ENCODE peak calls at places on chromosomes 6 and 20, in six cellular contexts. One of them, this sample, is unnamed.

GRCh38 chr20:53100476-53100911 is 128.3 kb downstream of the TSHZ2 start:
- DNase-seq in AG10803: peak
- DNase-seq in thyroid gland: no peak
- DNase-seq in AG09319: no peak
- DNase-seq in AG04450: no peak
- DNase-seq in tibial artery: no peak
- DNase-seq in this sample: no peak

GRCh38 chr20:62201173-62202082 is 18.6 kb downstream of the MTG2 start:
- DNase-seq in AG10803: no peak
- DNase-seq in thyroid gland: no peak
- DNase-seq in AG09319: no peak
- DNase-seq in AG04450: no peak
- DNase-seq in tibial artery: no peak
- DNase-seq in this sample: no peak

GRCh38 chr6:3230275-3231212 is 3.1 kb upstream of the TUBB2B start:
- DNase-seq in AG10803: peak
- DNase-seq in thyroid gland: no peak
- DNase-seq in AG09319: no peak
- DNase-seq in AG04450: no peak
- DNase-seq in tibial artery: no peak
- DNase-seq in this sample: no peak

GRCh38 chr20:57352305-57352704 is 1.2 kb downstream of the RAE1 start:
- DNase-seq in AG10803: no peak
- DNase-seq in thyroid gland: no peak
- DNase-seq in AG09319: no peak
- DNase-seq in AG04450: no peak
- DNase-seq in tibial artery: no peak
- DNase-seq in this sample: no peak

GRCh38 chr6:113381957-113382356 is 475.2 kb upstream of the MARCKS start:
- DNase-seq in AG10803: peak
- DNase-seq in thyroid gland: peak
- DNase-seq in AG09319: no peak
- DNase-seq in AG04450: no peak
- DNase-seq in tibial artery: peak
- DNase-seq in this sample: peak

GRCh38 chr20:46359233-46359751 is 47.1 kb downstream of the ELMO2 start:
- DNase-seq in AG10803: no peak
- DNase-seq in thyroid gland: no peak
- DNase-seq in AG09319: no peak
- DNase-seq in AG04450: no peak
- DNase-seq in tibial artery: no peak
- DNase-seq in this sample: no peak

GRCh38 chr6:6725834-6726194 is 137.3 kb downstream of the LY86 start:
- DNase-seq in AG10803: no peak
- DNase-seq in thyroid gland: no peak
- DNase-seq in AG09319: no peak
- DNase-seq in AG04450: no peak
- DNase-seq in tibial artery: no peak
- DNase-seq in this sample: no peak

GRCh38 chr6:118284736-118285360 is 263.2 kb upstream of the PLN start:
- DNase-seq in AG10803: peak
- DNase-seq in thyroid gland: no peak
- DNase-seq in AG09319: no peak
- DNase-seq in AG04450: no peak
- DNase-seq in tibial artery: no peak
- DNase-seq in this sample: peak

GRCh38 chr20:373171-373890 is 7.2 kb upstream of the TRIB3 start:
- DNase-seq in AG10803: peak
- DNase-seq in thyroid gland: no peak
- DNase-seq in AG09319: peak
- DNase-seq in AG04450: no peak
- DNase-seq in tibial artery: no peak
- DNase-seq in this sample: no peak

GRCh38 chr6:141610741-141611140 is 522.0 kb upstream of the GJE1 start:
- DNase-seq in AG10803: peak
- DNase-seq in thyroid gland: no peak
- DNase-seq in AG09319: no peak
- DNase-seq in AG04450: no peak
- DNase-seq in tibial artery: no peak
- DNase-seq in this sample: no peak

GRCh38 chr20:14335122-14335521 is 2.3 kb downstream of the FLRT3 start:
- DNase-seq in AG10803: no peak
- DNase-seq in thyroid gland: no peak
- DNase-seq in AG09319: no peak
- DNase-seq in AG04450: no peak
- DNase-seq in tibial artery: no peak
- DNase-seq in this sample: no peak

GRCh38 chr6:34273242-34273805 is 24.5 kb upstream of the SMIM29 start:
- DNase-seq in AG10803: peak
- DNase-seq in thyroid gland: peak
- DNase-seq in AG09319: no peak
- DNase-seq in AG04450: no peak
- DNase-seq in tibial artery: peak
- DNase-seq in this sample: no peak

GRCh38 chr20:2237059-2237458 is 58.7 kb upstream of the TGM3 start:
- DNase-seq in AG10803: peak
- DNase-seq in thyroid gland: peak
- DNase-seq in AG09319: peak
- DNase-seq in AG04450: peak
- DNase-seq in tibial artery: peak
- DNase-seq in this sample: peak

GRCh38 chr6:30156262-30156599 is 4.8 kb downstream of the TRIM10 start:
- DNase-seq in AG10803: peak
- DNase-seq in thyroid gland: peak
- DNase-seq in AG09319: no peak
- DNase-seq in AG04450: no peak
- DNase-seq in tibial artery: peak
- DNase-seq in this sample: no peak

GRCh38 chr20:42855896-42856295 is 333.8 kb downstream of the PTPRT start:
- DNase-seq in AG10803: no peak
- DNase-seq in thyroid gland: no peak
- DNase-seq in AG09319: no peak
- DNase-seq in AG04450: no peak
- DNase-seq in tibial artery: no peak
- DNase-seq in this sample: no peak

GRCh38 chr6:138837246-138837645 is 41.4 kb downstream of the ECT2L start:
- DNase-seq in AG10803: no peak
- DNase-seq in thyroid gland: peak
- DNase-seq in AG09319: no peak
- DNase-seq in AG04450: no peak
- DNase-seq in tibial artery: no peak
- DNase-seq in this sample: no peak

GRCh38 chr20:59850018-59850641 is 83.3 kb downstream of the SYCP2 start:
- DNase-seq in AG10803: peak
- DNase-seq in thyroid gland: no peak
- DNase-seq in AG09319: peak
- DNase-seq in AG04450: no peak
- DNase-seq in tibial artery: no peak
- DNase-seq in this sample: peak

GRCh38 chr6:97240222-97240621 is 42.8 kb downstream of the MMS22L start:
- DNase-seq in AG10803: peak
- DNase-seq in thyroid gland: no peak
- DNase-seq in AG09319: no peak
- DNase-seq in AG04450: no peak
- DNase-seq in tibial artery: no peak
- DNase-seq in this sample: peak

GRCh38 chr6:161169060-161169459 is 104.8 kb downstream of the AGPAT4 start:
- DNase-seq in AG10803: no peak
- DNase-seq in thyroid gland: no peak
- DNase-seq in AG09319: no peak
- DNase-seq in AG04450: no peak
- DNase-seq in tibial artery: no peak
- DNase-seq in this sample: no peak

GRCh38 chr6:1604347-1604990 is 5.2 kb upstream of the FOXC1 start:
- DNase-seq in AG10803: peak
- DNase-seq in thyroid gland: peak
- DNase-seq in AG09319: no peak
- DNase-seq in AG04450: no peak
- DNase-seq in tibial artery: peak
- DNase-seq in this sample: no peak

GRCh38 chr6:138204792-138205384 is 13.4 kb downstream of the PBOV1 start:
- DNase-seq in AG10803: no peak
- DNase-seq in thyroid gland: no peak
- DNase-seq in AG09319: no peak
- DNase-seq in AG04450: no peak
- DNase-seq in tibial artery: no peak
- DNase-seq in this sample: no peak

GRCh38 chr6:154319231-154319858 is 37.3 kb downstream of the IPCEF1 start:
- DNase-seq in AG10803: peak
- DNase-seq in thyroid gland: no peak
- DNase-seq in AG09319: peak
- DNase-seq in AG04450: peak
- DNase-seq in tibial artery: no peak
- DNase-seq in this sample: peak

GRCh38 chr6:167703347-167703746 is 123.4 kb upstream of the AFDN start:
- DNase-seq in AG10803: no peak
- DNase-seq in thyroid gland: no peak
- DNase-seq in AG09319: no peak
- DNase-seq in AG04450: no peak
- DNase-seq in tibial artery: no peak
- DNase-seq in this sample: no peak

GRCh38 chr6:98787961-98788360 is 46.4 kb upstream of the POU3F2 start:
- DNase-seq in AG10803: no peak
- DNase-seq in thyroid gland: no peak
- DNase-seq in AG09319: no peak
- DNase-seq in AG04450: no peak
- DNase-seq in tibial artery: no peak
- DNase-seq in this sample: no peak

GRCh38 chr6:45617441-45617840 is 239.7 kb upstream of the SUPT3H start:
- DNase-seq in AG10803: no peak
- DNase-seq in thyroid gland: no peak
- DNase-seq in AG09319: no peak
- DNase-seq in AG04450: no peak
- DNase-seq in tibial artery: no peak
- DNase-seq in this sample: peak
- TF ChIP-seq CTCF in AG10803: peak
- TF ChIP-seq CTCF in thyroid gland: no peak
- TF ChIP-seq CTCF in AG09319: no peak
- TF ChIP-seq CTCF in AG04450: no peak
- TF ChIP-seq CTCF in tibial artery: no peak
- TF ChIP-seq CTCF in this sample: peak

GRCh38 chr6:76043690-76044089 is 28.8 kb downstream of the IMPG1 start:
- DNase-seq in AG10803: no peak
- DNase-seq in thyroid gland: no peak
- DNase-seq in AG09319: no peak
- DNase-seq in AG04450: no peak
- DNase-seq in tibial artery: no peak
- DNase-seq in this sample: no peak
- TF ChIP-seq CTCF in AG10803: no peak
- TF ChIP-seq CTCF in thyroid gland: no peak
- TF ChIP-seq CTCF in AG09319: no peak
- TF ChIP-seq CTCF in AG04450: no peak
- TF ChIP-seq CTCF in tibial artery: no peak
- TF ChIP-seq CTCF in this sample: no peak

GRCh38 chr6:37920667-37921066 is 101.1 kb downstream of the ZFAND3 start:
- DNase-seq in AG10803: no peak
- DNase-seq in thyroid gland: no peak
- DNase-seq in AG09319: no peak
- DNase-seq in AG04450: no peak
- DNase-seq in tibial artery: no peak
- DNase-seq in this sample: no peak
- TF ChIP-seq CTCF in AG10803: no peak
- TF ChIP-seq CTCF in thyroid gland: no peak
- TF ChIP-seq CTCF in AG09319: no peak
- TF ChIP-seq CTCF in AG04450: no peak
- TF ChIP-seq CTCF in tibial artery: no peak
- TF ChIP-seq CTCF in this sample: no peak

DNA sequence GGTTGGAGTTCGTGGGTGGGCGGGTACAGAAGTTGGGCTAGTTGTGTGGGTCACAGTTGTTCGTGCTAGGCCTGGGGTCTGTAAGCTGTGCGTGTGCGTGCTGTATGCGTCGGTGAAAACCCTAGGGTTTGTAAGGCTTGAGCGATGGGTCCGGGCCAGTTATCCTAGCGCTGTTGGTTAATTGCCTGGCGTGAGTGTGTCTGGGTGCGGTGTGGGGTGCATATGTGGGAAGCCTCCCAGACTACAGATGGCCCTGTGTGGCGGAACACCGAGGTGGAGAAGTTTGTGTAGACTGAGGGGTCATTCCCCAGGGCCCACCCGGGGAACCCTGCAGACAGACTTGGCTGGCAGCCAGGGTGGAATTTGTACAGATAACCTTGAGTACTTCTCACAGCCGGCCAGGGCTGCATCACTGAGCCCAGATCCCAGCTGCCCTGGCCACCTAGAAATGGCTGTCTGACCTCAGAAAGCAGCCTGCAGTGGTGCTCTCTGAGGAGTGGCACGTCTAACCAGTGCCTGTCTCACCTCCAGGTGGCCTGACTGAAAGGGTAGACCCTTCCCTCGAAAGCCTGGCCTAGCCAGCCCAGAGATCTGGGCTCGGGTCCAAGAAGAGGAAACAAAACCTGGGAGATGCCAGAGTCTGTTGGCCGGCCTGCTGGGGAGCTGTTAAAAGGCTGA is 1.8 kb downstream of the TGIF2 start:
- DNase-seq in AG10803: peak
- DNase-seq in thyroid gland: peak
- DNase-seq in AG09319: no peak
- DNase-seq in AG04450: no peak
- DNase-seq in tibial artery: no peak
- DNase-seq in this sample: peak
- TF ChIP-seq CTCF in AG10803: no peak
- TF ChIP-seq CTCF in thyroid gland: no peak
- TF ChIP-seq CTCF in AG09319: no peak
- TF ChIP-seq CTCF in AG04450: peak
- TF ChIP-seq CTCF in tibial artery: no peak
- TF ChIP-seq CTCF in this sample: no peak

GRCh38 chr20:44215125-44215524 is 4.6 kb upstream of the OSER1 start:
- DNase-seq in AG10803: peak
- DNase-seq in thyroid gland: peak
- DNase-seq in AG09319: no peak
- DNase-seq in AG04450: peak
- DNase-seq in tibial artery: peak
- DNase-seq in this sample: no peak
- TF ChIP-seq CTCF in AG10803: peak
- TF ChIP-seq CTCF in thyroid gland: peak
- TF ChIP-seq CTCF in AG09319: peak
- TF ChIP-seq CTCF in AG04450: peak
- TF ChIP-seq CTCF in tibial artery: peak
- TF ChIP-seq CTCF in this sample: peak

GRCh38 chr6:108557494-108558371 is 3.0 kb upstream of the FOXO3 start:
- DNase-seq in AG10803: peak
- DNase-seq in thyroid gland: peak
- DNase-seq in AG09319: no peak
- DNase-seq in AG04450: no peak
- DNase-seq in tibial artery: peak
- DNase-seq in this sample: no peak
- TF ChIP-seq CTCF in AG10803: no peak
- TF ChIP-seq CTCF in thyroid gland: no peak
- TF ChIP-seq CTCF in AG09319: no peak
- TF ChIP-seq CTCF in AG04450: no peak
- TF ChIP-seq CTCF in tibial artery: no peak
- TF ChIP-seq CTCF in this sample: no peak